ENCODE peak calls at places on chromosomes 1 and 21, in nine cellular contexts. One of them, this sample, is unnamed. For H3K4me1, the result is how much of the 10 kb centered on the place peaks cover.

GRCh38 chr1:51736702-51737101 is 119.8 kb downstream of the OSBPL9 start:
- DNase-seq in hepatocyte: peak
- DNase-seq in pancreas: no peak
- DNase-seq in astrocyte: peak
- DNase-seq in uterus: no peak
- DNase-seq in cardiac muscle cell: peak
- DNase-seq in Panc1: no peak
- DNase-seq in stomach: no peak
- DNase-seq in left lung: no peak
- DNase-seq in this sample: no peak

GRCh38 chr1:230972855-230973271 is 5.8 kb downstream of the TTC13 start:
- DNase-seq in hepatocyte: no peak
- DNase-seq in pancreas: no peak
- DNase-seq in astrocyte: peak
- DNase-seq in uterus: no peak
- DNase-seq in cardiac muscle cell: no peak
- DNase-seq in Panc1: no peak
- DNase-seq in stomach: no peak
- DNase-seq in left lung: no peak
- DNase-seq in this sample: no peak

GRCh38 chr1:193543259-193543658 is 356.8 kb upstream of the B3GALT2 start:
- DNase-seq in hepatocyte: peak
- DNase-seq in pancreas: no peak
- DNase-seq in astrocyte: peak
- DNase-seq in uterus: no peak
- DNase-seq in cardiac muscle cell: no peak
- DNase-seq in Panc1: no peak
- DNase-seq in stomach: no peak
- DNase-seq in left lung: no peak
- DNase-seq in this sample: no peak

GRCh38 chr1:64798857-64799256 is 54.0 kb downstream of the RAVER2 start:
- DNase-seq in hepatocyte: no peak
- DNase-seq in pancreas: no peak
- DNase-seq in astrocyte: no peak
- DNase-seq in uterus: no peak
- DNase-seq in cardiac muscle cell: no peak
- DNase-seq in Panc1: no peak
- DNase-seq in stomach: no peak
- DNase-seq in left lung: no peak
- DNase-seq in this sample: no peak

GRCh38 chr1:43711524-43712386 is 4.4 kb downstream of the ST3GAL3 start:
- DNase-seq in hepatocyte: no peak
- DNase-seq in pancreas: no peak
- DNase-seq in astrocyte: peak
- DNase-seq in uterus: no peak
- DNase-seq in cardiac muscle cell: peak
- DNase-seq in Panc1: no peak
- DNase-seq in stomach: no peak
- DNase-seq in left lung: no peak
- DNase-seq in this sample: no peak

GRCh38 chr1:39951951-39952350 is 3.0 kb upstream of the MFSD2A start:
- DNase-seq in hepatocyte: no peak
- DNase-seq in pancreas: no peak
- DNase-seq in astrocyte: no peak
- DNase-seq in uterus: no peak
- DNase-seq in cardiac muscle cell: no peak
- DNase-seq in Panc1: no peak
- DNase-seq in stomach: no peak
- DNase-seq in left lung: no peak
- DNase-seq in this sample: no peak

GRCh38 chr1:93991269-93991668 is 82.0 kb upstream of the GCLM start:
- DNase-seq in hepatocyte: no peak
- DNase-seq in pancreas: no peak
- DNase-seq in astrocyte: no peak
- DNase-seq in uterus: no peak
- DNase-seq in cardiac muscle cell: peak
- DNase-seq in Panc1: no peak
- DNase-seq in stomach: no peak
- DNase-seq in left lung: no peak
- DNase-seq in this sample: no peak

GRCh38 chr1:95086949-95087533 is 14.3 kb upstream of the ALG14 start:
- DNase-seq in hepatocyte: peak
- DNase-seq in pancreas: peak
- DNase-seq in astrocyte: peak
- DNase-seq in uterus: no peak
- DNase-seq in cardiac muscle cell: peak
- DNase-seq in Panc1: no peak
- DNase-seq in stomach: no peak
- DNase-seq in left lung: no peak
- DNase-seq in this sample: no peak

GRCh38 chr1:238606896-238607295 is 716.2 kb upstream of the ZP4 start:
- DNase-seq in hepatocyte: no peak
- DNase-seq in pancreas: no peak
- DNase-seq in astrocyte: peak
- DNase-seq in uterus: no peak
- DNase-seq in cardiac muscle cell: peak
- DNase-seq in Panc1: peak
- DNase-seq in stomach: no peak
- DNase-seq in left lung: no peak
- DNase-seq in this sample: no peak

GRCh38 chr1:2050482-2050792 is 226 bp downstream of the PRKCZ start:
- DNase-seq in hepatocyte: no peak
- DNase-seq in pancreas: peak
- DNase-seq in astrocyte: no peak
- DNase-seq in uterus: no peak
- DNase-seq in cardiac muscle cell: no peak
- DNase-seq in Panc1: no peak
- DNase-seq in stomach: no peak
- DNase-seq in left lung: no peak
- DNase-seq in this sample: no peak

GRCh38 chr21:46145159-46145839 is 10.1 kb downstream of the FTCD start:
- DNase-seq in hepatocyte: no peak
- DNase-seq in pancreas: no peak
- DNase-seq in astrocyte: no peak
- DNase-seq in uterus: peak
- DNase-seq in cardiac muscle cell: no peak
- DNase-seq in Panc1: no peak
- DNase-seq in stomach: no peak
- DNase-seq in left lung: peak
- DNase-seq in this sample: no peak

GRCh38 chr1:43703836-43704235 is 3.5 kb upstream of the ST3GAL3 start:
- DNase-seq in hepatocyte: no peak
- DNase-seq in pancreas: no peak
- DNase-seq in astrocyte: no peak
- DNase-seq in uterus: no peak
- DNase-seq in cardiac muscle cell: no peak
- DNase-seq in Panc1: no peak
- DNase-seq in stomach: no peak
- DNase-seq in left lung: no peak
- DNase-seq in this sample: no peak

GRCh38 chr1:223486366-223486765 is 93.2 kb downstream of the CCDC185 start:
- DNase-seq in hepatocyte: no peak
- DNase-seq in pancreas: no peak
- DNase-seq in astrocyte: no peak
- DNase-seq in uterus: no peak
- DNase-seq in cardiac muscle cell: no peak
- DNase-seq in Panc1: no peak
- DNase-seq in stomach: no peak
- DNase-seq in left lung: no peak
- DNase-seq in this sample: no peak

GRCh38 chr1:115134850-115135484 is 45.7 kb upstream of the TSPAN2 start:
- DNase-seq in hepatocyte: peak
- DNase-seq in pancreas: no peak
- DNase-seq in astrocyte: peak
- DNase-seq in uterus: no peak
- DNase-seq in cardiac muscle cell: peak
- DNase-seq in Panc1: no peak
- DNase-seq in stomach: no peak
- DNase-seq in left lung: peak
- DNase-seq in this sample: no peak

DNA sequence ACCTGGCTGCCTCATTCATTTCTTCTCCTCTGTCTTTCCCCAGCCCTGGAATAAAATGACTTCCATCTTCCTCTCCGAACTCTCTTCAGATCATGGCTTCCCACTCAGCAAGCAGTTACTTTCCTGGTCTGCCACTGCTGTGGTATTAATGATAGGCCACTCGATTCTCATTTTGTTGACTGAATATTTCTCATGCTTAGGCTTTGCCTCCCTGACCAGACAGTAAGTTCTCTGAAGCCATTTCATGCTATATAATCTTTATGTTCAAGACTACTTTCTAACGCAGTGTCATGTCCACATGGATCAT is 20.7 kb downstream of the RUNX1 start:
- DNase-seq in hepatocyte: no peak
- DNase-seq in pancreas: no peak
- DNase-seq in astrocyte: no peak
- DNase-seq in uterus: no peak
- DNase-seq in cardiac muscle cell: no peak
- DNase-seq in Panc1: no peak
- DNase-seq in stomach: no peak
- DNase-seq in left lung: no peak
- DNase-seq in this sample: no peak
- H3K4me1 ChIP-seq in hepatocyte: under half
- H3K4me1 ChIP-seq in pancreas: under half
- H3K4me1 ChIP-seq in astrocyte: under half
- H3K4me1 ChIP-seq in uterus: under half
- H3K4me1 ChIP-seq in cardiac muscle cell: under half
- H3K4me1 ChIP-seq in Panc1: under half
- H3K4me1 ChIP-seq in stomach: under half
- H3K4me1 ChIP-seq in left lung: under half
- H3K4me1 ChIP-seq in this sample: under half

GRCh38 chr1:227955808-227956207 is 8.1 kb upstream of the WNT9A start:
- DNase-seq in hepatocyte: no peak
- DNase-seq in pancreas: no peak
- DNase-seq in astrocyte: no peak
- DNase-seq in uterus: no peak
- DNase-seq in cardiac muscle cell: no peak
- DNase-seq in Panc1: no peak
- DNase-seq in stomach: no peak
- DNase-seq in left lung: no peak
- DNase-seq in this sample: no peak

GRCh38 chr1:227953022-227953412 is 5.3 kb upstream of the WNT9A start:
- DNase-seq in hepatocyte: no peak
- DNase-seq in pancreas: no peak
- DNase-seq in astrocyte: no peak
- DNase-seq in uterus: no peak
- DNase-seq in cardiac muscle cell: no peak
- DNase-seq in Panc1: no peak
- DNase-seq in stomach: no peak
- DNase-seq in left lung: no peak
- DNase-seq in this sample: no peak

GRCh38 chr1:227952374-227953021 is 4.8 kb upstream of the WNT9A start:
- DNase-seq in hepatocyte: no peak
- DNase-seq in pancreas: no peak
- DNase-seq in astrocyte: no peak
- DNase-seq in uterus: no peak
- DNase-seq in cardiac muscle cell: no peak
- DNase-seq in Panc1: no peak
- DNase-seq in stomach: peak
- DNase-seq in left lung: peak
- DNase-seq in this sample: peak

GRCh38 chr1:227951624-227952373 is 4.1 kb upstream of the WNT9A start:
- DNase-seq in hepatocyte: no peak
- DNase-seq in pancreas: no peak
- DNase-seq in astrocyte: no peak
- DNase-seq in uterus: no peak
- DNase-seq in cardiac muscle cell: no peak
- DNase-seq in Panc1: no peak
- DNase-seq in stomach: peak
- DNase-seq in left lung: no peak
- DNase-seq in this sample: peak

GRCh38 chr1:227954163-227954850 is 6.6 kb upstream of the WNT9A start:
- DNase-seq in hepatocyte: no peak
- DNase-seq in pancreas: no peak
- DNase-seq in astrocyte: no peak
- DNase-seq in uterus: no peak
- DNase-seq in cardiac muscle cell: no peak
- DNase-seq in Panc1: no peak
- DNase-seq in stomach: no peak
- DNase-seq in left lung: no peak
- DNase-seq in this sample: no peak
- TF ChIP-seq CTCF in hepatocyte: no peak
- TF ChIP-seq CTCF in pancreas: no peak
- TF ChIP-seq CTCF in astrocyte: no peak
- TF ChIP-seq CTCF in uterus: no peak
- TF ChIP-seq CTCF in cardiac muscle cell: no peak
- TF ChIP-seq CTCF in Panc1: peak
- TF ChIP-seq CTCF in stomach: no peak
- TF ChIP-seq CTCF in left lung: no peak
- TF ChIP-seq CTCF in this sample: no peak

GRCh38 chr1:167821356-167821685 is 92.6 kb downstream of the ADCY10 start:
- DNase-seq in hepatocyte: no peak
- DNase-seq in pancreas: no peak
- DNase-seq in astrocyte: no peak
- DNase-seq in uterus: no peak
- DNase-seq in cardiac muscle cell: no peak
- DNase-seq in Panc1: no peak
- DNase-seq in stomach: no peak
- DNase-seq in left lung: no peak
- DNase-seq in this sample: no peak

GRCh38 chr1:167812972-167813371 is 91.2 kb downstream of the MPZL1 start:
- DNase-seq in hepatocyte: no peak
- DNase-seq in pancreas: no peak
- DNase-seq in astrocyte: no peak
- DNase-seq in uterus: no peak
- DNase-seq in cardiac muscle cell: no peak
- DNase-seq in Panc1: no peak
- DNase-seq in stomach: no peak
- DNase-seq in left lung: no peak
- DNase-seq in this sample: no peak

GRCh38 chr1:167820684-167821355 is 93.1 kb downstream of the ADCY10 start:
- DNase-seq in hepatocyte: no peak
- DNase-seq in pancreas: no peak
- DNase-seq in astrocyte: peak
- DNase-seq in uterus: no peak
- DNase-seq in cardiac muscle cell: no peak
- DNase-seq in Panc1: no peak
- DNase-seq in stomach: no peak
- DNase-seq in left lung: no peak
- DNase-seq in this sample: no peak

GRCh38 chr1:167819849-167820683 is 93.9 kb downstream of the ADCY10 start:
- DNase-seq in hepatocyte: peak
- DNase-seq in pancreas: peak
- DNase-seq in astrocyte: peak
- DNase-seq in uterus: peak
- DNase-seq in cardiac muscle cell: peak
- DNase-seq in Panc1: no peak
- DNase-seq in stomach: peak
- DNase-seq in left lung: peak
- DNase-seq in this sample: peak

GRCh38 chr1:167815650-167816049 is 93.9 kb downstream of the MPZL1 start:
- DNase-seq in hepatocyte: no peak
- DNase-seq in pancreas: no peak
- DNase-seq in astrocyte: no peak
- DNase-seq in uterus: no peak
- DNase-seq in cardiac muscle cell: no peak
- DNase-seq in Panc1: no peak
- DNase-seq in stomach: no peak
- DNase-seq in left lung: no peak
- DNase-seq in this sample: no peak
- H3K4me3 ChIP-seq in hepatocyte: no peak
- H3K4me3 ChIP-seq in pancreas: no peak
- H3K4me3 ChIP-seq in astrocyte: no peak
- H3K4me3 ChIP-seq in uterus: no peak
- H3K4me3 ChIP-seq in cardiac muscle cell: no peak
- H3K4me3 ChIP-seq in Panc1: no peak
- H3K4me3 ChIP-seq in stomach: no peak
- H3K4me3 ChIP-seq in left lung: no peak
- H3K4me3 ChIP-seq in this sample: no peak

GRCh38 chr1:160620942-160621632 is 25.8 kb downstream of the SLAMF1 start:
- DNase-seq in hepatocyte: no peak
- DNase-seq in pancreas: no peak
- DNase-seq in astrocyte: no peak
- DNase-seq in uterus: no peak
- DNase-seq in cardiac muscle cell: no peak
- DNase-seq in Panc1: no peak
- DNase-seq in stomach: no peak
- DNase-seq in left lung: no peak
- DNase-seq in this sample: no peak
- H3K4me1 ChIP-seq in hepatocyte: under half
- H3K4me1 ChIP-seq in pancreas: under half
- H3K4me1 ChIP-seq in astrocyte: under half
- H3K4me1 ChIP-seq in uterus: under half
- H3K4me1 ChIP-seq in cardiac muscle cell: under half
- H3K4me1 ChIP-seq in Panc1: under half
- H3K4me1 ChIP-seq in stomach: under half
- H3K4me1 ChIP-seq in left lung: under half
- H3K4me1 ChIP-seq in this sample: under half

This sample was measured in mucosa of descending colon.